ENCODE peak calls at places on chromosome 9, in seven cellular contexts. S is iPS-NIHi11, O is chondrocyte, D is NCI-H524, C is T-helper 2 cell, K is heart right ventricle, Y is astrocyte of the spinal cord. Q is an unnamed sample.

GRCh38 chr9:117411547-117411946 is 3.3 kb downstream of the ASTN2 start:
- DNase-seq in C (no peak), S (peak; percentile 76), D (peak; percentile 74), K (peak; percentile 28), O (no peak), Y (no peak), Q (peak; percentile 76)

GRCh38 chr9:100856238-100856637 is 172.3 kb upstream of the PLPPR1 start:
- DNase-seq in D (no peak), S (no peak), O (no peak), Y (no peak), C (no peak), K (no peak), Q (no peak)

GRCh38 chr9:129270903-129271431 is 92.9 kb upstream of the IER5L start:
- DNase-seq in Y (peak; percentile 83), D (no peak), K (no peak), C (no peak), S (no peak), O (no peak), Q (no peak)

GRCh38 chr9:126862461-126862830 is 2.0 kb downstream of the ZBTB34 start:
- DNase-seq in S (no peak), K (no peak), Y (no peak), C (no peak), D (no peak), O (no peak), Q (no peak)

GRCh38 chr9:27519466-27520465 is 4.3 kb upstream of the IFNK start:
- DNase-seq in O (no peak), K (no peak), C (no peak), D (no peak), Y (no peak), S (no peak), Q (no peak)

GRCh38 chr9:18896531-18897179 is 136.4 kb downstream of the SAXO1 start:
- DNase-seq in S (no peak), K (no peak), Y (no peak), O (no peak), D (peak; percentile 42), C (no peak), Q (no peak)

GRCh38 chr9:37060821-37061220 is 26.8 kb upstream of the PAX5 start:
- DNase-seq in Y (no peak), C (no peak), O (no peak), S (no peak), D (no peak), K (no peak), Q (no peak)

GRCh38 chr9:89448381-89448780 is 49.5 kb downstream of the SEMA4D start:
- DNase-seq in D (no peak), O (peak; percentile 74), C (no peak), K (no peak), Y (no peak), S (no peak), Q (no peak)

GRCh38 chr9:93205896-93206575 is 22.1 kb downstream of the WNK2 start:
- DNase-seq in K (no peak), Y (no peak), O (peak; percentile 63), C (no peak), S (no peak), D (no peak), Q (no peak)

GRCh38 chr9:120416816-120417427 is 163.0 kb downstream of the CDK5RAP2 start:
- DNase-seq in O (no peak), Y (no peak), S (no peak), K (no peak), D (no peak), C (no peak), Q (no peak)

GRCh38 chr9:18824095-18824666 is 208.8 kb downstream of the SAXO1 start:
- DNase-seq in K (no peak), D (peak; percentile 35), S (peak; percentile 28), O (no peak), C (no peak), Y (no peak), Q (peak; percentile 16)

GRCh38 chr9:110579763-110580255 is 268 bp upstream of the SVEP1 start:
- DNase-seq in K (peak; percentile 12), C (no peak), O (no peak), Y (peak; percentile 41), D (peak; percentile 48), S (peak; percentile 21), Q (peak; percentile 88)

GRCh38 chr9:512555-513272 is 298.0 kb downstream of the DOCK8 start:
- DNase-seq in D (no peak), C (no peak), Y (no peak), O (no peak), K (no peak), S (no peak), Q (no peak)

GRCh38 chr9:83959061-83959460 is 21.0 kb downstream of the HNRNPK start:
- DNase-seq in S (no peak), C (no peak), O (no peak), Y (peak; percentile 82), K (no peak), D (no peak), Q (peak; percentile 56)

GRCh38 chr9:106916491-106917235 is 53.7 kb downstream of the ZNF462 start:
- DNase-seq in Y (peak; percentile 78), S (peak; percentile 43), C (no peak), K (peak; percentile 53), D (no peak), O (no peak), Q (peak; percentile 49)

Q was measured in ELF-1.